ENCODE peak calls at places on chromosomes 16 and 17, in nine cellular contexts. O is GM12878; X is mammary epithelial cell; U is naive thymus-derived CD4-positive, alpha-beta T cell; B is colonic mucosa; R is CD8-positive, alpha-beta memory T cell; J is psoas muscle; H is aorta; C is neuronal stem cell. Y is an unnamed sample.

GRCh38 chr17:83174859-83175550 is 95.6 kb downstream of the METRNL start:
- DNase-seq in U (no peak), J (no peak), R (no peak), B (peak; percentile 7), H (no peak), C (no peak), X (no peak), O (no peak), Y (no peak)

GRCh38 chr16:57757326-57757786 is 21.8 kb downstream of the KATNB1 start:
- DNase-seq in O (no peak), H (peak; percentile 92), U (peak; percentile 81), C (peak; percentile 74), X (peak; percentile 62), J (peak; percentile 93), B (peak; percentile 94), R (peak; percentile 86), Y (peak; percentile 93)

GRCh38 chr16:85178596-85178995 is 66.3 kb upstream of the CIBAR2 start:
- DNase-seq in H (no peak), U (no peak), J (peak; percentile 29), O (no peak), C (no peak), X (no peak), B (no peak), R (no peak), Y (no peak)

GRCh38 chr17:76586741-76587487 is 1.3 kb upstream of the ST6GALNAC2 start:
- DNase-seq in U (no peak), X (peak; percentile 73), H (no peak), O (no peak), J (no peak), R (no peak), C (no peak), B (no peak), Y (peak; percentile 66)

GRCh38 chr17:180380-181212 is 854 bp downstream of the DOC2B start:
- DNase-seq in R (no peak), J (no peak), H (no peak), B (no peak), U (no peak), X (no peak), C (peak; percentile 36), O (no peak), Y (no peak)

GRCh38 chr17:49510059-49510719 is 15.1 kb downstream of the NGFR start:
- DNase-seq in C (no peak), R (no peak), O (no peak), X (no peak), H (no peak), J (no peak), B (no peak), U (no peak), Y (no peak)

GRCh38 chr16:19481291-19481690 is 40.6 kb downstream of the GDE1 start:
- DNase-seq in X (no peak), U (no peak), R (no peak), O (no peak), H (no peak), J (no peak), C (no peak), B (no peak), Y (no peak)

GRCh38 chr16:81937305-81938038 is 73.8 kb downstream of the SDR42E1 start:
- DNase-seq in H (no peak), C (no peak), B (no peak), O (no peak), J (no peak), X (no peak), R (no peak), U (no peak), Y (no peak)

GRCh38 chr16:71767060-71767900 is 41.4 kb downstream of the AP1G1 start:
- DNase-seq in H (no peak), R (no peak), X (no peak), O (no peak), B (no peak), U (no peak), J (no peak), C (no peak), Y (no peak)

GRCh38 chr16:8865145-8865882 is 3.5 kb downstream of the CARHSP1 start:
- DNase-seq in R (no peak), U (no peak), X (no peak), C (no peak), J (no peak), O (no peak), H (no peak), B (no peak), Y (no peak)

GRCh38 chr17:19298561-19299213 is 61.5 kb downstream of the EPN2 start:
- DNase-seq in H (no peak), O (no peak), C (no peak), J (no peak), U (no peak), X (no peak), B (no peak), R (no peak), Y (no peak)

GRCh38 chr17:14737984-14738651 is 437.2 kb downstream of the HS3ST3B1 start:
- DNase-seq in R (no peak), U (no peak), X (peak; percentile 99), J (peak; percentile 91), B (no peak), C (peak; percentile 17), O (no peak), H (peak; percentile 71), Y (peak; percentile 79)

GRCh38 chr16:85808926-85809325 is 9.4 kb downstream of the COX4I1 start:
- DNase-seq in C (no peak), H (no peak), X (no peak), O (no peak), U (no peak), J (no peak), B (no peak), R (no peak), Y (no peak)

DNA sequence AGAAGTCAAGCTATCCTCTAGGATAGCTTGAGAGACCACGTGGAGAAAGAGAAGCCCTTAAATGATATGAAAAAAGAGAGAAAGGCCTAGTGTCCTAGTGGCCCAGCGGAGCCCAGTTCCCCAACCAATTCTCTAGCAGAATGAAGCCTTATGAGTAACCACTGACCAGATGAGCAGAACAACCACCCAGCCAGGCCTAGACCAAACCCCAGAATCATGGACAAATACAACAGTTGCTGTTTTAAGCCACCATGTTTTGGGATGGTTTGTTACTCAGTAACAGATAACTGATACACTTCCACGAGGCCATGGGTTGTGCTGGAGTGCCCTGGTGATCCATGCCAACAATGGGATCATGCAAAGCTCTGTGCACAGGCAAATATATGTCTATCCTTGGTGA is 377.1 kb downstream of the SOX9 start:
- DNase-seq in J (no peak), R (no peak), U (no peak), H (no peak), O (no peak), C (no peak), B (no peak), X (no peak), Y (no peak)
- H3K27ac ChIP-seq in J (no peak overlapping the region), R (no peak overlapping the region), U (no peak overlapping the region), H (no peak overlapping the region), O (no peak overlapping the region), C (no peak overlapping the region), B (no peak overlapping the region), X (no peak overlapping the region), Y (no peak overlapping the region)

GRCh38 chr17:2084766-2085647 is 30.1 kb downstream of the HIC1 start:
- DNase-seq in U (no peak), R (no peak), J (peak; percentile 85), X (no peak), H (no peak), O (no peak), B (peak; percentile 84), C (no peak), Y (no peak)
- H3K36me3 ChIP-seq in U (peaks cover 11% of the 10 kb centered on the region), R (peaks cover 13% of the 10 kb centered on the region), J (peaks cover 20% of the 10 kb centered on the region), X (peaks cover 3% of the 10 kb centered on the region), H (no peaks in the 10 kb centered on the region), O (peaks cover 16% of the 10 kb centered on the region), B (no peaks in the 10 kb centered on the region), C (peaks cover 54% of the 10 kb centered on the region), Y (peaks cover 16% of the 10 kb centered on the region)

GRCh38 chr16:54453863-54454262 is 167.3 kb upstream of the IRX3 start:
- DNase-seq in H (no peak), U (no peak), X (no peak), B (no peak), J (no peak), C (no peak), O (no peak), R (no peak), Y (no peak)

GRCh38 chr16:54458923-54459322 is 172.3 kb upstream of the IRX3 start:
- DNase-seq in X (no peak), B (no peak), H (no peak), R (no peak), O (no peak), J (no peak), C (no peak), U (no peak), Y (no peak)

GRCh38 chr16:54454616-54455015 is 168.0 kb upstream of the IRX3 start:
- DNase-seq in R (no peak), O (no peak), H (no peak), U (no peak), X (no peak), J (no peak), C (no peak), B (no peak), Y (no peak)

GRCh38 chr16:54456291-54456690 is 169.7 kb upstream of the IRX3 start:
- DNase-seq in C (no peak), B (no peak), X (no peak), H (no peak), U (no peak), R (no peak), J (no peak), O (no peak), Y (no peak)

DNA sequence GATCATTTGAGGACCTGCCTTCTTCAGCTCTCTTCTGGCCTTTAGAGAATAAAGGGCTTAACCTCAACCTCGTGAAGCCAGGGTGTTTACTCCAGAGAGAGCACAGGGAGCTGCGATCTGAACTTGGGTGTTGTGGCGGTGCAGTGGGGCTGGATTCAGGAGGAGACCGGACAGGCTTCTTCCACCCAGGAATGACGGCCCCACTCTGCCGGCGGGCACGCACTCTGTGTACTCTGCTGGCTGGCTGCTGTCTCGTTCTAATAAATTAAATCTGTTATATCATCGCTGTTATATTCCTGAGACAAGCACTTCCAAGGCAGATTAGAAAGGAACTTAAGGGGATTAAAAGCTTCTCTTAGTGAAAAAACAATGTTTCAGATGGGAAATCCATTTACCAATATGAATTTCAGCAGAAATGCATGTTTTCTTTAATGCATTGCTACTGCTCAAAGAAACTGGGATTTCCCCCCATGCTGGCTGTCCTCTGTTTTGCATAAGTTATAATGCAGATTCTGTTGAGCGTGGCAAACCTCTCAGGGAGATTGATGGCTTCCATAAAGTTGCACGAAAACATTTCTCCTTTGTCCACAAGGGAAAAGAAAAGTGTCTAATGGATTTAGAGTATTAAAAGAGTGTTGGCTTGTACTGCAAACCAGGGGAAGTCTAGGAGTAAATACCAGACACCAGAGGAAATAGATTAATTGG is 168.6 kb upstream of the IRX3 start:
- DNase-seq in B (no peak), C (no peak), H (no peak), U (no peak), O (no peak), J (no peak), R (no peak), X (no peak), Y (no peak)
- H3K27ac ChIP-seq in B (no peak overlapping the region), C (no peak overlapping the region), H (no peak overlapping the region), U (no peak overlapping the region), O (no peak overlapping the region), J (no peak overlapping the region), R (no peak overlapping the region), X (no peak overlapping the region), Y (no peak overlapping the region)

DNA sequence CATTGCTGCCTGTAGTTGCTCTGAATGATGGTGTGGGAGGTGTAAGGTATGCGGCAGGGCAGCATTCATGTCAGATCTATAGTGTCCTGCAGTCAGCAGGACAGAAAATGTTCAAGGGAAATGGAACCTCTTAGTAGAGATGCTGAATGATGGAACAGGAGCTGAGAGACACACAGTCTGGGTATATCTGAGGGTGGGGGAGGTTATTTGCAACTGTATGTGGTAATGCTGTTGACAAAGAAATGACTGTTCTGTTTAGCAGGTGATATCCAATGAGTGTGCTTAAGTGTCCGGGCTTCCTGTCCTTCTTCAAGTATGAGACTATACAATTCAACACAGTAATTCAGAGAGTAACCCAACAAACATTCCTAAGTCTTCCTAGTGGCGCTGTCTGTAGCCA is 46.6 kb downstream of the STH start:
- DNase-seq in R (no peak), U (no peak), H (no peak), X (peak; percentile 32), O (no peak), B (no peak), C (no peak), J (no peak), Y (no peak)
- H3K36me3 ChIP-seq in R (peaks cover 25% of the 10 kb centered on the region), U (peaks cover 16% of the 10 kb centered on the region), H (peaks cover 4% of the 10 kb centered on the region), X (peaks cover 36% of the 10 kb centered on the region), O (peaks cover 41% of the 10 kb centered on the region), B (peaks cover 11% of the 10 kb centered on the region), C (peaks cover 95% of the 10 kb centered on the region), J (peaks cover 70% of the 10 kb centered on the region), Y (peaks cover 73% of the 10 kb centered on the region)

Y was measured in upper lobe of right lung.